ENCODE peak calls at places on chromosome 18, in four cellular contexts. X, T, S and F are unnamed samples.

GRCh38 chr18:3889121-3889520 is 439.1 kb downstream of the TGIF1 start:
- DNase-seq in X (peak; percentile 15), T (no peak), S (no peak), F (no peak)

GRCh38 chr18:74497308-74497640 is 1.1 kb downstream of the CNDP2 start:
- DNase-seq in X (no peak), T (no peak), S (no peak), F (no peak)

GRCh38 chr18:43276471-43276870 is 819 bp downstream of the SYT4 start:
- DNase-seq in X (no peak), T (no peak), S (no peak), F (no peak)

GRCh38 chr18:47968721-47969120 is 38.3 kb upstream of the SMAD2 start:
- DNase-seq in X (no peak), T (no peak), S (peak; percentile 33), F (no peak)

GRCh38 chr18:49917742-49918141 is 104.4 kb upstream of the ACAA2 start:
- DNase-seq in X (no peak), T (no peak), S (no peak), F (no peak)

GRCh38 chr18:13380671-13381070 is 162.1 kb downstream of the LDLRAD4 start:
- DNase-seq in X (no peak), T (no peak), S (no peak), F (no peak)

GRCh38 chr18:78601349-78601748 is 378.3 kb upstream of the SALL3 start:
- DNase-seq in X (no peak), T (no peak), S (peak; percentile 32), F (no peak)

GRCh38 chr18:80130555-80130954 is 21.5 kb downstream of the ADNP2 start:
- DNase-seq in X (no peak), T (no peak), S (no peak), F (no peak)

GRCh38 chr18:77115461-77115907 is 17.1 kb downstream of the MBP start:
- DNase-seq in X (no peak), T (no peak), S (no peak), F (no peak)

GRCh38 chr18:38552729-38553411 is 987.3 kb upstream of the CELF4 start:
- DNase-seq in X (no peak), T (no peak), S (peak; percentile 6), F (no peak)

GRCh38 chr18:37294951-37295350 is 270.6 kb downstream of the CELF4 start:
- DNase-seq in X (no peak), T (peak; percentile 82), S (peak; percentile 75), F (peak; percentile 51)

GRCh38 chr18:9068346-9068745 is 34.2 kb upstream of the NDUFV2 start:
- DNase-seq in X (no peak), T (no peak), S (no peak), F (no peak)

GRCh38 chr18:8469793-8470192 is 139.4 kb upstream of the RAB12 start:
- DNase-seq in X (peak; percentile 42), T (no peak), S (peak; percentile 26), F (no peak)

GRCh38 chr18:51890762-51891161 is 449.2 kb upstream of the DCC start:
- DNase-seq in X (peak; percentile 0), T (no peak), S (no peak), F (no peak)

GRCh38 chr18:44039826-44040225 is 640.9 kb upstream of the SETBP1 start:
- DNase-seq in X (no peak), T (no peak), S (no peak), F (no peak)

GRCh38 chr18:10497350-10497749 is 28.5 kb upstream of the NAPG start:
- DNase-seq in X (no peak), T (no peak), S (no peak), F (no peak)

GRCh38 chr18:69480460-69480859 is 79.8 kb downstream of the DOK6 start:
- DNase-seq in X (no peak), T (no peak), S (no peak), F (no peak)

GRCh38 chr18:3254725-3255124 is 7.1 kb downstream of the MYL12A start:
- DNase-seq in X (no peak), T (no peak), S (no peak), F (no peak)

GRCh38 chr18:76791642-76792041 is 30.7 kb upstream of the ZNF236 start:
- DNase-seq in X (no peak), T (no peak), S (no peak), F (no peak)

GRCh38 chr18:48902023-48902855 is 48.5 kb downstream of the SMAD7 start:
- DNase-seq in X (peak; percentile 91), T (peak; percentile 20), S (no peak), F (no peak)

GRCh38 chr18:21760321-21760720 is 19.7 kb downstream of the MIB1 start:
- DNase-seq in X (peak; percentile 65), T (no peak), S (no peak), F (no peak)

GRCh38 chr18:61086657-61087056 is 246.6 kb upstream of the CDH20 start:
- DNase-seq in X (no peak), T (no peak), S (no peak), F (no peak)

GRCh38 chr18:32753656-32754221 is 19.1 kb downstream of the KLHL14 start:
- DNase-seq in X (no peak), T (no peak), S (peak; percentile 57), F (no peak)

GRCh38 chr18:6024740-6025139 is 129.4 kb upstream of the TMEM200C start:
- DNase-seq in X (no peak), T (no peak), S (no peak), F (no peak)

GRCh38 chr18:61984293-61984692 is 91.5 kb upstream of the RNF152 start:
- DNase-seq in X (no peak), T (no peak), S (no peak), F (no peak)

GRCh38 chr18:44839239-44839666 is 158.6 kb downstream of the SETBP1 start:
- DNase-seq in X (peak; percentile 43), T (peak; percentile 38), S (peak; percentile 91), F (peak; percentile 18)

GRCh38 chr18:55314615-55315237 is 273.3 kb downstream of the TCF4 start:
- DNase-seq in X (no peak), T (no peak), S (peak; percentile 27), F (peak; percentile 52)

GRCh38 chr18:78773303-78773755 is 206.3 kb upstream of the SALL3 start:
- DNase-seq in X (no peak), T (no peak), S (no peak), F (no peak)

GRCh38 chr18:48002933-48003365 is 72.5 kb upstream of the SMAD2 start:
- DNase-seq in X (peak; percentile 7), T (no peak), S (peak; percentile 92), F (no peak)

GRCh38 chr18:79657342-79657996 is 22.1 kb upstream of the CTDP1 start:
- DNase-seq in X (no peak), T (peak; percentile 57), S (peak; percentile 33), F (no peak)

GRCh38 chr18:37184209-37184868 is 355.4 kb downstream of the KIAA1328 start:
- DNase-seq in X (no peak), T (no peak), S (peak; percentile 63), F (no peak)

GRCh38 chr18:8890957-8891464 is 185.7 kb downstream of the MTCL1 start:
- DNase-seq in X (peak; percentile 97), T (peak; percentile 70), S (peak; percentile 99), F (peak; percentile 56)

GRCh38 chr18:67428805-67429204 is 87.7 kb downstream of the DSEL start:
- DNase-seq in X (peak; percentile 82), T (no peak), S (no peak), F (no peak)

GRCh38 chr18:23530195-23530594 is 26.9 kb downstream of the RMC1 start:
- DNase-seq in X (no peak), T (no peak), S (no peak), F (no peak)
- H3K4me2 ChIP-seq in X (no peak overlapping the region), T (no peak overlapping the region), S (no peak overlapping the region), F (no peak overlapping the region)

GRCh38 chr18:35451032-35451431 is 46.7 kb downstream of the INO80C start:
- DNase-seq in X (no peak), T (no peak), S (no peak), F (no peak)
- H2AK5ac ChIP-seq in X (no peak overlapping the region), T (no peak overlapping the region), S (no peak overlapping the region), F (no peak overlapping the region)

GRCh38 chr18:25651553-25651952 is 299.6 kb upstream of the ZNF521 start:
- DNase-seq in X (no peak), T (no peak), S (no peak), F (no peak)

GRCh38 chr18:25647404-25647803 is 295.4 kb upstream of the ZNF521 start:
- DNase-seq in X (no peak), T (no peak), S (no peak), F (no peak)

GRCh38 chr18:25648724-25649260 is 296.8 kb upstream of the ZNF521 start:
- DNase-seq in X (peak; percentile 10), T (no peak), S (no peak), F (no peak)

GRCh38 chr18:25646971-25647370 is 295.0 kb upstream of the ZNF521 start:
- DNase-seq in X (peak; percentile 77), T (no peak), S (no peak), F (no peak)

GRCh38 chr18:25650201-25650941 is 298.4 kb upstream of the ZNF521 start:
- DNase-seq in X (peak; percentile 97), T (no peak), S (no peak), F (no peak)
- H2BK5ac ChIP-seq in X (peak overlapping the region; percentile 87), T (no peak overlapping the region), S (no peak overlapping the region), F (no peak overlapping the region)

DNA sequence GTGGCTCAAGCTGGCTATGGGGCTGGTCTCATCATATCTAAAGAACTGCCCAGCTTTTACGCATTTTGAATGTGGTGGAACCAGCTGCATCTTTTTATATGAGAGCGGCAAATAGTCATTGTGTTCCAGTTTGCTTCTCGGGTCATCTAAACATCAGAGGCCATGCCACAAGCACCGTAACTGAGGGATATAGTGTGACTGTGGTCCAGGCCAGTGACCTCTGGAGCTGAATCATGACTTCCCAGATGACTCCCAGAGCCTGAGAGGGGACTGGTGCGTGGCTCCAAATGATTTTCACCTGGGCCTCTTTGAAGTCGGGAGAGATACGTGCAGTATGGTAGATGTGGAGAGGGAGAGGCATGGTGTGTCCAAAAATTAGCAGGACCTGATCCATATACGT is 271.0 kb downstream of the NEDD4L start:
- DNase-seq in X (peak; percentile 15), T (no peak), S (no peak), F (no peak)
- H3K4me2 ChIP-seq in X (no peak overlapping the region), T (no peak overlapping the region), S (no peak overlapping the region), F (no peak overlapping the region)